ENCODE peak calls at places on chromosome 9, in eight cellular contexts. S is NCI-H2081, Y is GM23248, P is amygdala, B is Ammon's horn, X is RWPE1, M is NCI-H510A treated with DMSO at 0.1 percent for 48 hours, E is lower leg skin. O is an unnamed sample.

GRCh38 chr9:34513567-34514214 is 9.1 kb downstream of the ENHO start:
- DNase-seq in X (no peak), E (no peak), Y (peak; percentile 43), S (no peak), B (peak; percentile 68), P (no peak), M (no peak), O (no peak)

GRCh38 chr9:136409557-136410455 is 608 bp downstream of the ENTR1 start:
- DNase-seq in Y (peak; percentile 78), E (no peak), P (peak; percentile 34), X (peak; percentile 72), S (no peak), M (peak; percentile 5), B (no peak), O (peak; percentile 29)

GRCh38 chr9:592225-592624 is 249.3 kb upstream of the DMRT1 start:
- DNase-seq in E (no peak), X (no peak), S (no peak), P (no peak), M (no peak), Y (no peak), B (no peak), O (no peak)

GRCh38 chr9:128206484-128206883 is 3.3 kb downstream of the DNM1 start:
- DNase-seq in M (no peak), S (no peak), X (no peak), B (no peak), E (no peak), P (no peak), Y (no peak), O (no peak)

GRCh38 chr9:88942411-88942810 is 48.9 kb upstream of the S1PR3 start:
- DNase-seq in X (no peak), P (no peak), S (no peak), M (no peak), Y (no peak), B (no peak), E (no peak), O (no peak)

GRCh38 chr9:131447148-131447547 is 53.3 kb downstream of the PRRC2B start:
- DNase-seq in Y (peak; percentile 72), P (no peak), M (no peak), X (no peak), S (no peak), E (peak; percentile 34), B (peak; percentile 43), O (no peak)

GRCh38 chr9:38681747-38682227 is 38.1 kb downstream of the FAM240B start:
- DNase-seq in M (no peak), S (no peak), Y (peak; percentile 16), P (no peak), X (peak; percentile 73), E (no peak), B (no peak), O (no peak)

GRCh38 chr9:114504341-114505186 is 709 bp downstream of the WHRN start:
- DNase-seq in Y (peak; percentile 76), P (peak; percentile 31), X (peak; percentile 72), B (peak; percentile 61), S (peak; percentile 41), E (peak; percentile 27), M (peak; percentile 32), O (no peak)

GRCh38 chr9:92035146-92035545 is 80.1 kb downstream of the SPTLC1 start:
- DNase-seq in B (no peak), E (no peak), X (no peak), M (no peak), Y (no peak), P (no peak), S (no peak), O (no peak)

GRCh38 chr9:137385061-137385655 is 37.8 kb downstream of the EXD3 start:
- DNase-seq in S (no peak), E (no peak), Y (no peak), P (no peak), X (no peak), M (no peak), B (no peak), O (no peak)